ENCODE peak calls at places on chromosomes 2 and 18, in ten cellular contexts. One of them, this sample, is unnamed.

GRCh38 chr2:142813830-142814829 is 63.3 kb upstream of the KYNU start:
- DNase-seq in IMR-90: no peak
- DNase-seq in PC-3: no peak
- DNase-seq in H1: no peak
- DNase-seq in MM.1S: no peak
- DNase-seq in fibroblast of lung: no peak
- DNase-seq in Karpas-422: no peak
- DNase-seq in GM23248: no peak
- DNase-seq in endothelial cell of umbilical vein: no peak
- DNase-seq in hepatocyte: no peak
- DNase-seq in this sample: no peak

GRCh38 chr2:1721706-1722483 is 22.4 kb downstream of the PXDN start:
- DNase-seq in IMR-90: peak; percentile 91
- DNase-seq in PC-3: peak; percentile 87
- DNase-seq in H1: no peak
- DNase-seq in MM.1S: no peak
- DNase-seq in fibroblast of lung: peak; percentile 68
- DNase-seq in Karpas-422: no peak
- DNase-seq in GM23248: peak; percentile 96
- DNase-seq in endothelial cell of umbilical vein: peak; percentile 91
- DNase-seq in hepatocyte: no peak
- DNase-seq in this sample: no peak

GRCh38 chr2:231181848-231182247 is 16.6 kb upstream of the ARMC9 start:
- DNase-seq in IMR-90: peak; percentile 50
- DNase-seq in PC-3: peak; percentile 11
- DNase-seq in H1: no peak
- DNase-seq in MM.1S: no peak
- DNase-seq in fibroblast of lung: peak; percentile 40
- DNase-seq in Karpas-422: no peak
- DNase-seq in GM23248: peak; percentile 83
- DNase-seq in endothelial cell of umbilical vein: peak; percentile 91
- DNase-seq in hepatocyte: no peak
- DNase-seq in this sample: peak; percentile 42

GRCh38 chr2:138090330-138090729 is 126.1 kb downstream of the HNMT start:
- DNase-seq in IMR-90: peak; percentile 58
- DNase-seq in PC-3: peak; percentile 72
- DNase-seq in H1: no peak
- DNase-seq in MM.1S: peak; percentile 28
- DNase-seq in fibroblast of lung: peak; percentile 68
- DNase-seq in Karpas-422: peak; percentile 72
- DNase-seq in GM23248: peak; percentile 68
- DNase-seq in endothelial cell of umbilical vein: peak; percentile 76
- DNase-seq in hepatocyte: peak; percentile 21
- DNase-seq in this sample: peak; percentile 4

GRCh38 chr18:69586581-69586980 is 185.9 kb downstream of the DOK6 start:
- DNase-seq in IMR-90: no peak
- DNase-seq in PC-3: no peak
- DNase-seq in H1: no peak
- DNase-seq in MM.1S: no peak
- DNase-seq in fibroblast of lung: no peak
- DNase-seq in Karpas-422: no peak
- DNase-seq in GM23248: no peak
- DNase-seq in endothelial cell of umbilical vein: no peak
- DNase-seq in hepatocyte: no peak
- DNase-seq in this sample: no peak

GRCh38 chr18:68219274-68219673 is 495.6 kb downstream of the TMX3 start:
- DNase-seq in IMR-90: no peak
- DNase-seq in PC-3: peak; percentile 4
- DNase-seq in H1: no peak
- DNase-seq in MM.1S: no peak
- DNase-seq in fibroblast of lung: no peak
- DNase-seq in Karpas-422: no peak
- DNase-seq in GM23248: peak; percentile 2
- DNase-seq in endothelial cell of umbilical vein: peak; percentile 44
- DNase-seq in hepatocyte: no peak
- DNase-seq in this sample: no peak

GRCh38 chr18:73739098-73739497 is 408.5 kb downstream of the FBXO15 start:
- DNase-seq in IMR-90: no peak
- DNase-seq in PC-3: peak; percentile 16
- DNase-seq in H1: no peak
- DNase-seq in MM.1S: no peak
- DNase-seq in fibroblast of lung: no peak
- DNase-seq in Karpas-422: no peak
- DNase-seq in GM23248: no peak
- DNase-seq in endothelial cell of umbilical vein: no peak
- DNase-seq in hepatocyte: no peak
- DNase-seq in this sample: no peak

GRCh38 chr2:20698916-20699613 is 32.1 kb downstream of the GDF7 start:
- DNase-seq in IMR-90: no peak
- DNase-seq in PC-3: no peak
- DNase-seq in H1: no peak
- DNase-seq in MM.1S: peak; percentile 15
- DNase-seq in fibroblast of lung: no peak
- DNase-seq in Karpas-422: no peak
- DNase-seq in GM23248: no peak
- DNase-seq in endothelial cell of umbilical vein: peak; percentile 59
- DNase-seq in hepatocyte: no peak
- DNase-seq in this sample: no peak

GRCh38 chr2:9078405-9078804 is 74.9 kb upstream of the MBOAT2 start:
- DNase-seq in IMR-90: no peak
- DNase-seq in PC-3: no peak
- DNase-seq in H1: no peak
- DNase-seq in MM.1S: no peak
- DNase-seq in fibroblast of lung: no peak
- DNase-seq in Karpas-422: no peak
- DNase-seq in GM23248: no peak
- DNase-seq in endothelial cell of umbilical vein: no peak
- DNase-seq in hepatocyte: no peak
- DNase-seq in this sample: no peak

GRCh38 chr2:61799054-61799453 is 54.8 kb downstream of the FAM161A start:
- DNase-seq in IMR-90: no peak
- DNase-seq in PC-3: no peak
- DNase-seq in H1: no peak
- DNase-seq in MM.1S: no peak
- DNase-seq in fibroblast of lung: no peak
- DNase-seq in Karpas-422: no peak
- DNase-seq in GM23248: no peak
- DNase-seq in endothelial cell of umbilical vein: no peak
- DNase-seq in hepatocyte: no peak
- DNase-seq in this sample: no peak

GRCh38 chr2:167855211-167855610 is 392.2 kb downstream of the STK39 start:
- DNase-seq in IMR-90: no peak
- DNase-seq in PC-3: no peak
- DNase-seq in H1: no peak
- DNase-seq in MM.1S: no peak
- DNase-seq in fibroblast of lung: no peak
- DNase-seq in Karpas-422: no peak
- DNase-seq in GM23248: no peak
- DNase-seq in endothelial cell of umbilical vein: no peak
- DNase-seq in hepatocyte: no peak
- DNase-seq in this sample: no peak

GRCh38 chr18:31447530-31448191 is at the start of gene DSG3:
- DNase-seq in IMR-90: no peak
- DNase-seq in PC-3: no peak
- DNase-seq in H1: no peak
- DNase-seq in MM.1S: no peak
- DNase-seq in fibroblast of lung: no peak
- DNase-seq in Karpas-422: no peak
- DNase-seq in GM23248: no peak
- DNase-seq in endothelial cell of umbilical vein: no peak
- DNase-seq in hepatocyte: no peak
- DNase-seq in this sample: no peak

GRCh38 chr2:3518496-3519254 is 656 bp downstream of the ADI1 start:
- DNase-seq in IMR-90: peak; percentile 96
- DNase-seq in PC-3: peak; percentile 97
- DNase-seq in H1: peak; percentile 98
- DNase-seq in MM.1S: peak; percentile 96
- DNase-seq in fibroblast of lung: peak; percentile 98
- DNase-seq in Karpas-422: peak; percentile 99
- DNase-seq in GM23248: peak; percentile 97
- DNase-seq in endothelial cell of umbilical vein: peak; percentile 100
- DNase-seq in hepatocyte: peak; percentile 99
- DNase-seq in this sample: peak; percentile 97

GRCh38 chr2:19362094-19362649 is 3.7 kb upstream of the OSR1 start:
- DNase-seq in IMR-90: peak; percentile 50
- DNase-seq in PC-3: peak; percentile 44
- DNase-seq in H1: no peak
- DNase-seq in MM.1S: peak; percentile 21
- DNase-seq in fibroblast of lung: peak; percentile 66
- DNase-seq in Karpas-422: no peak
- DNase-seq in GM23248: peak; percentile 57
- DNase-seq in endothelial cell of umbilical vein: no peak
- DNase-seq in hepatocyte: no peak
- DNase-seq in this sample: peak; percentile 9

GRCh38 chr2:30203156-30203555 is 28.2 kb upstream of the LBH start:
- DNase-seq in IMR-90: no peak
- DNase-seq in PC-3: no peak
- DNase-seq in H1: no peak
- DNase-seq in MM.1S: no peak
- DNase-seq in fibroblast of lung: no peak
- DNase-seq in Karpas-422: no peak
- DNase-seq in GM23248: no peak
- DNase-seq in endothelial cell of umbilical vein: no peak
- DNase-seq in hepatocyte: no peak
- DNase-seq in this sample: no peak

GRCh38 chr18:46158498-46158897 is 54.3 kb downstream of the HAUS1 start:
- DNase-seq in IMR-90: peak; percentile 26
- DNase-seq in PC-3: peak; percentile 17
- DNase-seq in H1: no peak
- DNase-seq in MM.1S: no peak
- DNase-seq in fibroblast of lung: no peak
- DNase-seq in Karpas-422: no peak
- DNase-seq in GM23248: peak; percentile 72
- DNase-seq in endothelial cell of umbilical vein: no peak
- DNase-seq in hepatocyte: no peak
- DNase-seq in this sample: no peak

GRCh38 chr2:19358242-19359020 is at the start of gene OSR1:
- DNase-seq in IMR-90: peak; percentile 86
- DNase-seq in PC-3: peak; percentile 71
- DNase-seq in H1: peak; percentile 84
- DNase-seq in MM.1S: peak; percentile 24
- DNase-seq in fibroblast of lung: peak; percentile 91
- DNase-seq in Karpas-422: no peak
- DNase-seq in GM23248: peak; percentile 88
- DNase-seq in endothelial cell of umbilical vein: peak; percentile 13
- DNase-seq in hepatocyte: peak; percentile 87
- DNase-seq in this sample: no peak

GRCh38 chr2:40458271-40458794 is 6.4 kb upstream of the SLC8A1 start:
- DNase-seq in IMR-90: no peak
- DNase-seq in PC-3: no peak
- DNase-seq in H1: no peak
- DNase-seq in MM.1S: no peak
- DNase-seq in fibroblast of lung: no peak
- DNase-seq in Karpas-422: no peak
- DNase-seq in GM23248: no peak
- DNase-seq in endothelial cell of umbilical vein: no peak
- DNase-seq in hepatocyte: no peak
- DNase-seq in this sample: no peak

GRCh38 chr18:55251186-55251995 is 292.1 kb upstream of the CCDC68 start:
- DNase-seq in IMR-90: peak; percentile 38
- DNase-seq in PC-3: peak; percentile 82
- DNase-seq in H1: no peak
- DNase-seq in MM.1S: no peak
- DNase-seq in fibroblast of lung: no peak
- DNase-seq in Karpas-422: no peak
- DNase-seq in GM23248: peak; percentile 77
- DNase-seq in endothelial cell of umbilical vein: peak; percentile 86
- DNase-seq in hepatocyte: no peak
- DNase-seq in this sample: no peak
- H3K27ac ChIP-seq in IMR-90: no peak overlapping the region
- H3K27ac ChIP-seq in PC-3: peak overlapping the region; percentile 86
- H3K27ac ChIP-seq in H1: no peak overlapping the region
- H3K27ac ChIP-seq in MM.1S: no peak overlapping the region
- H3K27ac ChIP-seq in fibroblast of lung: peak overlapping the region; percentile 63
- H3K27ac ChIP-seq in Karpas-422: no peak overlapping the region
- H3K27ac ChIP-seq in GM23248: peak overlapping the region; percentile 67
- H3K27ac ChIP-seq in endothelial cell of umbilical vein: peak overlapping the region; percentile 62
- H3K27ac ChIP-seq in hepatocyte: peak overlapping the region; percentile 76
- H3K27ac ChIP-seq in this sample: no peak overlapping the region

GRCh38 chr2:201574754-201575153 is 68.5 kb downstream of the TMEM237 start:
- DNase-seq in IMR-90: no peak
- DNase-seq in PC-3: no peak
- DNase-seq in H1: no peak
- DNase-seq in MM.1S: no peak
- DNase-seq in fibroblast of lung: no peak
- DNase-seq in Karpas-422: no peak
- DNase-seq in GM23248: no peak
- DNase-seq in endothelial cell of umbilical vein: no peak
- DNase-seq in hepatocyte: no peak
- DNase-seq in this sample: no peak

GRCh38 chr2:201575971-201576370 is 67.3 kb downstream of the TMEM237 start:
- DNase-seq in IMR-90: no peak
- DNase-seq in PC-3: no peak
- DNase-seq in H1: no peak
- DNase-seq in MM.1S: no peak
- DNase-seq in fibroblast of lung: no peak
- DNase-seq in Karpas-422: no peak
- DNase-seq in GM23248: no peak
- DNase-seq in endothelial cell of umbilical vein: no peak
- DNase-seq in hepatocyte: no peak
- DNase-seq in this sample: peak; percentile 3

GRCh38 chr2:201579536-201579935 is 63.8 kb downstream of the TMEM237 start:
- DNase-seq in IMR-90: peak; percentile 37
- DNase-seq in PC-3: no peak
- DNase-seq in H1: no peak
- DNase-seq in MM.1S: no peak
- DNase-seq in fibroblast of lung: peak; percentile 3
- DNase-seq in Karpas-422: no peak
- DNase-seq in GM23248: no peak
- DNase-seq in endothelial cell of umbilical vein: no peak
- DNase-seq in hepatocyte: no peak
- DNase-seq in this sample: no peak

GRCh38 chr2:201580486-201580885 is 62.8 kb downstream of the TMEM237 start:
- DNase-seq in IMR-90: peak; percentile 89
- DNase-seq in PC-3: no peak
- DNase-seq in H1: no peak
- DNase-seq in MM.1S: no peak
- DNase-seq in fibroblast of lung: peak; percentile 96
- DNase-seq in Karpas-422: no peak
- DNase-seq in GM23248: peak; percentile 74
- DNase-seq in endothelial cell of umbilical vein: peak; percentile 11
- DNase-seq in hepatocyte: no peak
- DNase-seq in this sample: no peak
- H2AFZ ChIP-seq in IMR-90: no peak overlapping the region
- H2AFZ ChIP-seq in PC-3: no peak overlapping the region
- H2AFZ ChIP-seq in H1: no peak overlapping the region
- H2AFZ ChIP-seq in MM.1S: no peak overlapping the region
- H2AFZ ChIP-seq in fibroblast of lung: no peak overlapping the region
- H2AFZ ChIP-seq in Karpas-422: no peak overlapping the region
- H2AFZ ChIP-seq in GM23248: peak overlapping the region; percentile 47
- H2AFZ ChIP-seq in endothelial cell of umbilical vein: no peak overlapping the region
- H2AFZ ChIP-seq in hepatocyte: no peak overlapping the region
- H2AFZ ChIP-seq in this sample: no peak overlapping the region

GRCh38 chr2:11681722-11682589 is 12.0 kb upstream of the NTSR2 start:
- DNase-seq in IMR-90: no peak
- DNase-seq in PC-3: peak; percentile 78
- DNase-seq in H1: peak; percentile 94
- DNase-seq in MM.1S: peak; percentile 58
- DNase-seq in fibroblast of lung: no peak
- DNase-seq in Karpas-422: peak; percentile 84
- DNase-seq in GM23248: peak; percentile 10
- DNase-seq in endothelial cell of umbilical vein: no peak
- DNase-seq in hepatocyte: peak; percentile 62
- DNase-seq in this sample: peak; percentile 38
- H3K4me3 ChIP-seq in IMR-90: no peak overlapping the region
- H3K4me3 ChIP-seq in PC-3: no peak overlapping the region
- H3K4me3 ChIP-seq in H1: no peak overlapping the region
- H3K4me3 ChIP-seq in MM.1S: no peak overlapping the region
- H3K4me3 ChIP-seq in fibroblast of lung: no peak overlapping the region
- H3K4me3 ChIP-seq in Karpas-422: peak overlapping the region; percentile 66
- H3K4me3 ChIP-seq in GM23248: no peak overlapping the region
- H3K4me3 ChIP-seq in endothelial cell of umbilical vein: no peak overlapping the region
- H3K4me3 ChIP-seq in hepatocyte: no peak overlapping the region
- H3K4me3 ChIP-seq in this sample: no peak overlapping the region

GRCh38 chr2:237889016-237889415 is 29.6 kb downstream of the RAMP1 start:
- DNase-seq in IMR-90: no peak
- DNase-seq in PC-3: no peak
- DNase-seq in H1: no peak
- DNase-seq in MM.1S: no peak
- DNase-seq in fibroblast of lung: no peak
- DNase-seq in Karpas-422: no peak
- DNase-seq in GM23248: no peak
- DNase-seq in endothelial cell of umbilical vein: no peak
- DNase-seq in hepatocyte: no peak
- DNase-seq in this sample: no peak
- H3K27ac ChIP-seq in IMR-90: peak overlapping the region; percentile 45
- H3K27ac ChIP-seq in PC-3: no peak overlapping the region
- H3K27ac ChIP-seq in H1: no peak overlapping the region
- H3K27ac ChIP-seq in MM.1S: no peak overlapping the region
- H3K27ac ChIP-seq in fibroblast of lung: no peak overlapping the region
- H3K27ac ChIP-seq in Karpas-422: no peak overlapping the region
- H3K27ac ChIP-seq in GM23248: no peak overlapping the region
- H3K27ac ChIP-seq in endothelial cell of umbilical vein: no peak overlapping the region
- H3K27ac ChIP-seq in hepatocyte: no peak overlapping the region
- H3K27ac ChIP-seq in this sample: no peak overlapping the region

This sample was measured in OCI-LY7.